ENCODE peak calls at places on chromosomes 6 and 20, in seven cellular contexts. A is SJCRH30; B is iPS DF 6.9; C is neuronal stem cell; I is CD8-positive, alpha-beta T cell; O is fibroblast of lung; M is thyroid gland. K is an unnamed sample.

GRCh38 chr6:147211349-147211748 is 7.1 kb downstream of the STXBP5 start:
- DNase-seq in A (no peak), B (no peak), C (no peak), I (no peak), O (no peak), M (no peak), K (no peak)

GRCh38 chr6:128616342-128616741 is 95.9 kb upstream of the PTPRK start:
- DNase-seq in A (no peak), B (no peak), C (no peak), I (no peak), O (no peak), M (no peak), K (no peak)

GRCh38 chr6:134253681-134254080 is 64.2 kb downstream of the SGK1 start:
- DNase-seq in A (no peak), B (no peak), C (peak; percentile 35), I (no peak), O (peak; percentile 57), M (peak; percentile 82), K (peak; percentile 63)

GRCh38 chr20:53215166-53215565 is 243.0 kb downstream of the TSHZ2 start:
- DNase-seq in A (no peak), B (no peak), C (no peak), I (no peak), O (no peak), M (no peak), K (no peak)

GRCh38 chr6:138086573-138087196 is 20.5 kb downstream of the PERP start:
- DNase-seq in A (no peak), B (no peak), C (no peak), I (no peak), O (peak; percentile 32), M (no peak), K (no peak)

GRCh38 chr20:50202677-50203076 is 12.0 kb downstream of the CEBPB start:
- DNase-seq in A (peak; percentile 43), B (no peak), C (no peak), I (no peak), O (no peak), M (no peak), K (no peak)

GRCh38 chr6:158033751-158034702 is 52.4 kb downstream of the SYNJ2 start:
- DNase-seq in A (no peak), B (no peak), C (no peak), I (no peak), O (no peak), M (no peak), K (no peak)

GRCh38 chr6:155264704-155265320 is 999 bp downstream of the CLDN20 start:
- DNase-seq in A (no peak), B (no peak), C (no peak), I (no peak), O (no peak), M (no peak), K (peak; percentile 28)

GRCh38 chr6:4370066-4370465 is 234.7 kb upstream of the ECI2 start:
- DNase-seq in A (peak; percentile 77), B (no peak), C (no peak), I (no peak), O (peak; percentile 91), M (no peak), K (no peak)

GRCh38 chr6:87789198-87789899 is 87.3 kb upstream of the AKIRIN2 start:
- DNase-seq in A (no peak), B (no peak), C (no peak), I (no peak), O (peak; percentile 64), M (peak; percentile 11), K (peak; percentile 27)

GRCh38 chr20:23350855-23351838 is 556 bp downstream of the NXT1 start:
- DNase-seq in A (peak; percentile 70), B (no peak), C (no peak), I (peak; percentile 62), O (peak; percentile 20), M (peak; percentile 71), K (peak; percentile 58)

GRCh38 chr6:91141352-91141751 is 554.5 kb upstream of the MAP3K7 start:
- DNase-seq in A (peak; percentile 27), B (no peak), C (no peak), I (no peak), O (no peak), M (no peak), K (no peak)

GRCh38 chr6:17397764-17398194 is 4.4 kb downstream of the CAP2 start:
- DNase-seq in A (no peak), B (no peak), C (no peak), I (no peak), O (peak; percentile 30), M (no peak), K (no peak)

GRCh38 chr20:17806739-17807441 is 107.1 kb downstream of the BANF2 start:
- DNase-seq in A (no peak), B (no peak), C (no peak), I (no peak), O (peak; percentile 89), M (peak; percentile 78), K (no peak)

GRCh38 chr6:162621246-162621645 is 106.3 kb downstream of the PRKN start:
- DNase-seq in A (peak; percentile 10), B (no peak), C (no peak), I (no peak), O (peak; percentile 42), M (no peak), K (no peak)

GRCh38 chr6:103140308-103141027 is 1719.3 kb downstream of the HACE1 start:
- DNase-seq in A (no peak), B (no peak), C (no peak), I (no peak), O (no peak), M (no peak), K (no peak)

GRCh38 chr6:33927551-33927950 is 123.7 kb upstream of the MLN start:
- DNase-seq in A (no peak), B (no peak), C (no peak), I (no peak), O (peak; percentile 24), M (no peak), K (no peak)

GRCh38 chr6:126660376-126660775 is 320.5 kb downstream of the CENPW start:
- DNase-seq in A (no peak), B (no peak), C (no peak), I (no peak), O (no peak), M (no peak), K (no peak)

GRCh38 chr6:33880104-33880678 is 76.4 kb upstream of the MLN start:
- DNase-seq in A (no peak), B (peak; percentile 20), C (no peak), I (no peak), O (no peak), M (no peak), K (no peak)

DNA sequence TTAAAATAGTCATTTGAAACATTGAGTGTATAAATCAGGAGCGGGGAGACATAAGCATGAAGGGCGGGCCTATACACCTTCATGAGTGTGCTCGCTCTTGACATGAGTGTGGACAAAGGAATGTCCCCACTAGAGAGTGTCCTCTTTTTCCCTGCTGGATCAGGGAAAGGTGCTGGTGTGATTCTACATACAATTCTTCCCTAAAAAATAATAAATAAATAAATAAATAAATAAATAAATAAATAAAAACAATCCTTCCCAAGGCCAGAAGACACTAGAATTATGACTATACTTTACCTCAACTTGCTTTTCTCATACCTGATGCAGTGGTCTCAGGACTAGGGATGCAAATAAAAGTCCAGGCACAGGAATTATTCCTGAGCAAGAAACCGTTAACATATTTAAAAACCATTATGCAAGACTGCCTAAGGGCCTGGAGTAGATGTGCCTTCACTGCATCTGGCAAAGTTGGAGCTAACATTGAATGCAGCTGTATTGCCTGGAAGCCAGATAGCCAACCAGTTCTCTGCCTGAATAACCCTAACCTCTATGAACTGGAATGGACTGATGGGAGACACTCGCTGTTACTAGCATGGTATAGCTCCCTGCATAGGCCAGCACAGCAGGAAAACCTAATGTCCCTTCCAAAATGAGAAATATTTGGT is 37.5 kb upstream of the MICB start:
- DNase-seq in A (no peak), B (no peak), C (no peak), I (no peak), O (no peak), M (no peak), K (no peak)
- H3K4me1 ChIP-seq in A (no peaks in the 10 kb centered on the region), B (peaks cover 2% of the 10 kb centered on the region), C (no peaks in the 10 kb centered on the region), I (peaks cover 21% of the 10 kb centered on the region), O (peaks cover 6% of the 10 kb centered on the region), M (no peaks in the 10 kb centered on the region), K (no peaks in the 10 kb centered on the region)

GRCh38 chr6:140663772-140664171 is 1289.3 kb upstream of the CITED2 start:
- DNase-seq in A (no peak), B (no peak), C (no peak), I (no peak), O (no peak), M (no peak), K (no peak)
- H3K4me3 ChIP-seq in A (no peak overlapping the region), B (no peak overlapping the region), C (no peak overlapping the region), I (no peak overlapping the region), O (no peak overlapping the region), M (no peak overlapping the region), K (no peak overlapping the region)

DNA sequence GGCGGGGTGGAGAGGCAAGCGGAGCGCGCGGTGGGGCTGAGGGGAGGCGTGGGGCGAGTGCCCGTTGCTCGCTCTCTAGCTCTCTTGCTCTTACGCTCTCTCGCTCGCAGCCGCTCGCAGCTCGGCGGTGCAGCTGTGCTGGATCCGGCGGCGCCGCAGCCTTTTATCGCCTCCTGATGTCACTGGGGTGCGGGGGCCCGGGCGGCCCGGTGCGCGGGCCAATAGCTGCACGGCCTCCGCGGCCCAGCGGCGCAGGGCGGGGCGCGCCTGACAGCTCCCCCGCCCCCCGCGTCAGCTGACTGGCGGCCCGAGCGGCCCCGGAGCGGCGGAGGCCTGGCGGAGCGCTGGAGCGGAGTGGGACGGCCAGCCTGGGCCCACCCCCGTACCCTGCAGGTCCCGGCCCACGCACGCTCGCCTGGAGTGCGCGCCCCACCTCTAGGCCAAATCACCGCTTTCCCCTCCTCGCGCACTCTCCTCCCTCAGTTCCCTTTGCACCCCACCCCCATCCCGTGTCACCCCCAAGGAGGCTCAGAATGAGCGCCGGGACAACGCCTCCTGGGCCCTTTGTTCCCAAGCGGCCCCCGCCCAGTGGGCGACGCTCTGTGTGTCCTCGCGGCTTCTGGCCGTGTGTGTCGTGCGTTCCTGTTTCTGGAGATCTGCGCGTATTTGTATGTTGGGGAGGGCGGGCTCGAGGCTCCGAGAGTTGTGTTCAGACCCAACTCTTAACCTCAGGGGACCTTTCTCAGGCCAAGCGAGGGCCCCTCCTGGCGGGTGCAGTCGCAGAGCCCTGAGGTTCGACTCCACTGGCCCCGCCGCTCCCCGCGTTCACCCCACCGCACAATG is at the start of gene MAFB:
- DNase-seq in A (peak; percentile 51), B (no peak), C (peak; percentile 91), I (no peak), O (peak; percentile 94), M (peak; percentile 95), K (peak; percentile 94)
- H3K27ac ChIP-seq in A (no peak within 1 kb of the TSS), B (no peak within 1 kb of the TSS), C (peak within 1 kb of the TSS; percentile 55), I (no peak within 1 kb of the TSS), O (peak within 1 kb of the TSS; percentile 71), M (peak within 1 kb of the TSS; percentile 98), K (peak within 1 kb of the TSS; percentile 84)

DNA sequence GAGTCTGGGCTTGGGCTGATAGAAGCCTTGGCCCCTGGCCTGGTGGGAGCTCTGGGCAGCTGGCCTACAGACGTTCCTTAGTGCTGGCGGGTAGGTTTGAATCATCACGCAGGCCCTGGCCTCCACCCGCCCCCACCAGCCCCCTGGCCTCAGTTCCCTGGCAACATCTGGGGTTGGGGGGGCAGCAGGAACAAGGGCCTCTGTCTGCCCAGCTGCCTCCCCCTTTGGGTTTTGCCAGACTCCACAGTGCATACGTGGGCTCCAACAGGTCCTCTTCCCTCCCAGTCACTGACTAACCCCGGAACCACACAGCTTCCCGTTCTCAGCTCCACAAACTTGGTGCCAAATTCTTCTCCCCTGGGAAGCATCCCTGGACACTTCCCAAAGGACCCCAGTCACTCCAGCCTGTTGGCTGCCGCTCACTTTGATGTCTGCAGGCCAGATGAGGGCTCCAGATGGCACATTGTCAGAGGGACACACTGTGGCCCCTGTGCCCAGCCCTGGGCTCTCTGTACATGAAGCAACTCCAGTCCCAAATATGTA is 957 bp upstream of the VEGFA start:
- DNase-seq in A (no peak), B (no peak), C (no peak), I (no peak), O (peak; percentile 91), M (no peak), K (no peak)
- H3K4me1 ChIP-seq in A (peaks cover 12% of the 10 kb centered on the region), B (peaks cover 6% of the 10 kb centered on the region), C (peaks cover 10% of the 10 kb centered on the region), I (peaks cover 5% of the 10 kb centered on the region), O (peaks cover 20% of the 10 kb centered on the region), M (peaks cover 9% of the 10 kb centered on the region), K (peaks cover 5% of the 10 kb centered on the region)

GRCh38 chr6:131001945-131002661 is 60.9 kb downstream of the EPB41L2 start:
- DNase-seq in A (no peak), B (no peak), C (no peak), I (no peak), O (no peak), M (no peak), K (no peak)
- H3K4me3 ChIP-seq in A (no peak overlapping the region), B (no peak overlapping the region), C (no peak overlapping the region), I (no peak overlapping the region), O (no peak overlapping the region), M (no peak overlapping the region), K (no peak overlapping the region)